ENCODE peak calls at places on chromosomes 16 and 17, in five cellular contexts. X is WTC11, F is K562, H is HepG2, D is HCT116. C is an unnamed sample.

GRCh38 chr17:82152114-82152513 is 54.1 kb upstream of the FASN start:
- DNase-seq in H (no peak), X (no peak), D (no peak), F (no peak), C (no peak)

GRCh38 chr17:34703533-34703932 is 124.2 kb downstream of the TMEM132E start:
- DNase-seq in H (peak; percentile 10), X (peak; percentile 85), D (no peak), F (peak; percentile 64), C (no peak)

GRCh38 chr16:12449795-12450194 is 353.9 kb downstream of the CPPED1 start:
- DNase-seq in X (no peak), F (no peak), D (no peak), H (no peak), C (no peak)

GRCh38 chr16:69406780-69407331 is 17.6 kb upstream of the CYB5B start:
- DNase-seq in F (peak; percentile 67), D (peak; percentile 99), H (peak; percentile 36), X (no peak), C (no peak)

GRCh38 chr17:13568746-13569739 is 32.7 kb downstream of the HS3ST3A1 start:
- DNase-seq in X (no peak), D (no peak), F (no peak), H (no peak), C (no peak)

GRCh38 chr16:27549857-27550581 is at the start of the genes GTF3C1 and KATNIP:
- DNase-seq in F (peak; percentile 99), H (peak; percentile 98), D (peak; percentile 94), X (peak; percentile 100), C (peak; percentile 100)

GRCh38 chr17:43732961-43733360 is 25.6 kb downstream of the SOST start:
- DNase-seq in D (no peak), H (no peak), F (no peak), X (no peak), C (no peak)

GRCh38 chr16:87203060-87203656 is 114.0 kb downstream of the C16orf95 start:
- DNase-seq in D (peak; percentile 85), X (peak; percentile 86), H (peak; percentile 69), F (peak; percentile 86), C (peak; percentile 74)

GRCh38 chr16:20610892-20611349 is 34.8 kb upstream of the ACSM2B start:
- DNase-seq in F (no peak), H (no peak), D (no peak), X (no peak), C (no peak)

GRCh38 chr17:82305727-82306300 is 11.6 kb downstream of the CD7 start:
- DNase-seq in H (no peak), D (no peak), F (no peak), X (no peak), C (no peak)

GRCh38 chr17:33285413-33285812 is 7.7 kb downstream of the ASIC2 start:
- DNase-seq in H (no peak), D (no peak), X (no peak), F (no peak), C (no peak)

GRCh38 chr17:31147507-31148202 is 52.9 kb downstream of the NF1 start:
- DNase-seq in D (no peak), H (no peak), F (peak; percentile 30), X (no peak), C (no peak)

GRCh38 chr17:41813699-41814124 is 908 bp downstream of the FKBP10 start:
- DNase-seq in D (no peak), H (no peak), X (no peak), F (no peak), C (no peak)

GRCh38 chr17:1551741-1552140 is 10.9 kb downstream of the PITPNA start:
- DNase-seq in D (no peak), F (no peak), X (no peak), H (no peak), C (no peak)

GRCh38 chr17:55763856-55764255 is 13.0 kb downstream of the PCTP start:
- DNase-seq in X (no peak), H (no peak), F (no peak), D (no peak), C (no peak)

GRCh38 chr17:40325156-40326013 is 16.4 kb downstream of the RARA start:
- DNase-seq in D (no peak), H (no peak), F (no peak), X (no peak), C (no peak)

GRCh38 chr16:30053376-30054015 is 12.1 kb upstream of the ALDOA start:
- DNase-seq in D (no peak), F (no peak), X (no peak), H (no peak), C (no peak)

GRCh38 chr17:2701996-2702741 is 9.4 kb downstream of the CLUH start:
- DNase-seq in H (no peak), X (peak; percentile 20), D (no peak), F (no peak), C (no peak)

GRCh38 chr16:56610017-56610608 is 1.7 kb downstream of the MT2A start:
- DNase-seq in H (peak; percentile 35), F (no peak), X (no peak), D (peak; percentile 75), C (no peak)

GRCh38 chr17:57396515-57396921 is 140.2 kb downstream of the MSI2 start:
- DNase-seq in F (no peak), X (no peak), H (no peak), D (no peak), C (no peak)

GRCh38 chr17:72187544-72187943 is 66.7 kb downstream of the SOX9 start:
- DNase-seq in D (no peak), X (no peak), F (no peak), H (no peak), C (no peak)

GRCh38 chr16:4487955-4488481 is 11.8 kb downstream of the HMOX2 start:
- DNase-seq in D (no peak), H (no peak), X (no peak), F (no peak), C (no peak)

GRCh38 chr16:58684001-58684353 is 593 bp downstream of the SLC38A7 start:
- DNase-seq in D (no peak), H (no peak), F (peak; percentile 23), X (no peak), C (no peak)

GRCh38 chr17:39757931-39758873 is 20.5 kb downstream of the GRB7 start:
- DNase-seq in H (no peak), F (no peak), D (no peak), X (no peak), C (no peak)

GRCh38 chr16:8044796-8045195 is 545.5 kb downstream of the TMEM114 start:
- DNase-seq in D (no peak), F (no peak), H (no peak), X (no peak), C (no peak)

GRCh38 chr16:1338119-1338730 is 4.8 kb downstream of the BAIAP3 start:
- DNase-seq in X (peak; percentile 63), D (no peak), F (peak; percentile 67), H (peak; percentile 51), C (no peak)
- TF ChIP-seq SP1 in X (no peak), D (no peak), F (no peak), H (no peak), C (no peak)

GRCh38 chr17:47698749-47699535 is 5.0 kb downstream of the TBKBP1 start:
- DNase-seq in F (peak; percentile 75), D (no peak), X (peak; percentile 88), H (no peak), C (peak; percentile 92)
- TF ChIP-seq CTCF in F (peak; percentile 88), D (peak; percentile 100), X (peak; percentile 100), H (peak; percentile 87), C (peak; percentile 80)

GRCh38 chr16:68324780-68325357 is 14.1 kb downstream of the PRMT7 start:
- DNase-seq in X (no peak), F (no peak), D (no peak), H (no peak), C (no peak)

GRCh38 chr16:68324336-68324735 is 13.5 kb downstream of the PRMT7 start:
- DNase-seq in D (no peak), X (no peak), F (no peak), H (no peak), C (no peak)

DNA sequence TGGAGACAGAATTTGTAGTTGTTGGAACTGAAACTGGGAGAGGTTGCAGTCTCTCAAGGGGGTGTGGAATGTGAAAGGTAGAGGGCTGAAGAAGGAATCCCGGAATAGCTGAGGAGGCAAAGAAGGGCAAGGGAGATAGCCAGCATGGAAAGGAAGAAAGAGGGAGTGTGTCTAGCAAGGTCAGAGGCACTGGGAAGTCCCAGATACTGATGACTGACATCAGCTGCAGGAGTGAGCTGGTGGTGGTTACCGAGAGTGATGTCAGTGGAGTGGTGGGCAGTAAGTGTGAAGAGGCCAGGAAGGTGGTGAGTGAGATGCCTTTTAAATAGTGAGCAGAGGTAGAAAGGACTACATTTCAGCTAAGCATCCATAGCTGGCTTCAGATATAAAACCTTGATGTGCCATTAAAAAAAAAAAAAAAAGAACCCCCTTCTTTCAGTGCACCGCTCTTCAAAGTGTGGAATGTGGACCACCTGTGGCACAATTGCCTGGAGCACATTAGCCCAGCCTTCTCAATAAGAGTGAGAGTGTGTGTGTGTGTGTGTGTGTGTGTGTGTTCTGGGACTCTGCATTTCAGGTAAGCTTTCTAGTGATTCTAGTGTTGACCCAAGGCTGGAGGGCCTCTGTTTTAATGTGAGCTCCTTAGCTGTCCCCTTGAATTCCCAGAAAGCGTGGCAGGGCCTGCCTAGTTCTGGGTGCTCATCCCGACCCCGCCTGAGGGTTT is 8.5 kb downstream of the PRMT7 start:
- DNase-seq in F (no peak), D (no peak), X (no peak), H (no peak), C (no peak)
- TF ChIP-seq SP1 in F (no peak), D (no peak), X (no peak), H (no peak), C (no peak)

DNA sequence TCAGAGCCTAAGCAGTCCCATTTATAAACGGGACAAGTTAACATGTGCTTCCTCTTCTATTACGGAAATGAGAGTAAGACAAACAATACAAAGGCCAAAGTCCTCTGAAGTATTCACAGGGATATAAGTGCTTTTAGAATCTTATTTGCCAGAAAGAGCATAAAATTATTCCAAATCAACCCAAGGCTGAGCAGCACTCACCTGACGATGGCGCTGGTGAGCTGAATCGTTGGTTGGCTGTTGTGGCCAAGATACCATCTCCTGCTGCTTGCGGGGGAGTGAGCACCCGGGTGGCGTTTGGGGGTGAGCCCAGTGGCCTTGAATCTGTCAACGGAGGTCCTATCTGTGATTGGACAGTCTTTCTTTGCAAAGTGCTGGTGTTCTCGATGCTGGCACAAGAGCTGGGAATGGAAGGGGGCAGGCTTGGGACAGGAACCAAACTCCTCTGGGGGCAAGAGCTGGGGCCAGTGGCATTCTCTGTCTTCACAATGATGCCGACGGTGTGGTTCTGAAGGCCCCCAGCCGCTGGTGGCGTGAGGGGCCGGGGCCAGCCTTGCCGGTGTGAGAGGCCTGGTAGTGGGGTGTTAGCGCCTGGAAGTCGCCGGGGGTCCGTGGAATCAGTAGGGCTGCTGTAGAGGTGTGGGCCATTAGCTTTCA is 9.5 kb upstream of the DHRS13 start:
- DNase-seq in D (no peak), X (peak; percentile 32), H (no peak), F (peak; percentile 92), C (peak; percentile 67)
- TF ChIP-seq CTCF in D (peak; percentile 52), X (peak; percentile 46), H (peak; percentile 44), F (peak; percentile 90), C (peak; percentile 71)

DNA sequence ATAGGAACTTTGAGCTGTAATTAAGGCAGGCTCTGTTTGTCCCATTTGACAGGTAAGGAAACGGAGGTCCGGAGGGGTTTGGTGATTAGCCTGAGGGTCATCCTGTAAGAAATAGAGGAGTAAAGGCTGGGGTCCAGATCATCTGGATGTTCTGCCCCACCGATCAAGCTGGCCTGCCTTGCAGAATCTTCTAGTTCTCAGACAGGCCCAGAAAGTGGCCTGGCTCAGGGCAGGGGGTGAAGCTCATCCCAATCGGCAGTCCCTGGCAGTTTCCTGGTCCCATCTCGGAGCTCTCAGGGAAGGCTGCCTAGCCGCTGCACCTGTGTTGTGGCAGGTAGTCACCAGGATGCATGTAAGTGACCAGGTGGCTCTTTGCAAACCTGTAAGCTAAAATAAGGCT is 4.2 kb downstream of the PIMREG start:
- DNase-seq in F (no peak), D (no peak), H (no peak), X (no peak), C (no peak)
- TF ChIP-seq SP1 in F (no peak), D (no peak), H (no peak), X (no peak), C (no peak)